ENCODE peak calls at places on chromosomes 13 and 19, in six cellular contexts. V is AG04450; O is astrocyte of the cerebellum; T is left lung; Y is stimulated activated CD4-positive, alpha-beta T cell treated with anti-CD3 and anti-CD28 coated beads, Interleukin-2, amount 100 ng/mL, for 48 hours; I is retinal pigment epithelial cell. U is an unnamed sample.

GRCh38 chr19:11963566-11964355 is 1.1 kb upstream of the ZNF763 start:
- DNase-seq in V (no peak), O (no peak), T (peak; percentile 78), Y (peak; percentile 69), I (no peak), U (peak; percentile 56)

GRCh38 chr19:6586056-6586455 is 4.9 kb downstream of the CD70 start:
- DNase-seq in V (no peak), O (no peak), T (no peak), Y (no peak), I (no peak), U (no peak)

GRCh38 chr13:101211261-101211660 is 205.0 kb downstream of the NALCN start:
- DNase-seq in V (no peak), O (no peak), T (no peak), Y (no peak), I (no peak), U (no peak)

GRCh38 chr13:75693227-75693626 is 57.1 kb downstream of the LMO7 start:
- DNase-seq in V (no peak), O (no peak), T (no peak), Y (no peak), I (no peak), U (no peak)

GRCh38 chr13:91078093-91078679 is 269.3 kb upstream of the MIR17HG start:
- DNase-seq in V (no peak), O (peak; percentile 6), T (no peak), Y (no peak), I (no peak), U (no peak)

GRCh38 chr13:20993661-20994440 is 67.5 kb downstream of the LATS2 start:
- DNase-seq in V (no peak), O (peak; percentile 67), T (no peak), Y (no peak), I (no peak), U (no peak)

GRCh38 chr13:112885782-112886268 is 83.2 kb upstream of the MCF2L start:
- DNase-seq in V (peak; percentile 68), O (peak; percentile 55), T (peak; percentile 78), Y (no peak), I (peak; percentile 74), U (peak; percentile 71)

GRCh38 chr19:45169602-45170001 is 8.4 kb downstream of the TRAPPC6A start:
- DNase-seq in V (no peak), O (no peak), T (no peak), Y (no peak), I (no peak), U (no peak)

GRCh38 chr13:112874751-112875300 is 94.2 kb upstream of the MCF2L start:
- DNase-seq in V (no peak), O (no peak), T (no peak), Y (no peak), I (no peak), U (no peak)

GRCh38 chr13:57631607-57632275 is at the start of gene PCDH17:
- DNase-seq in V (no peak), O (no peak), T (peak; percentile 40), Y (peak; percentile 0), I (no peak), U (no peak)

GRCh38 chr19:17581211-17581874 is 25.9 kb downstream of the COLGALT1 start:
- DNase-seq in V (no peak), O (no peak), T (no peak), Y (no peak), I (no peak), U (no peak)

GRCh38 chr13:49740870-49741269 is 49.6 kb upstream of the EBPL start:
- DNase-seq in V (no peak), O (no peak), T (no peak), Y (no peak), I (no peak), U (peak; percentile 74)

GRCh38 chr19:10761443-10762242 is 43.8 kb downstream of the DNM2 start:
- DNase-seq in V (no peak), O (no peak), T (no peak), Y (no peak), I (no peak), U (no peak)

GRCh38 chr19:6480843-6481415 is 658 bp downstream of the DENND1C start:
- DNase-seq in V (no peak), O (no peak), T (no peak), Y (no peak), I (no peak), U (no peak)

GRCh38 chr19:38665950-38666661 is 18.7 kb downstream of the ACTN4 start:
- DNase-seq in V (no peak), O (no peak), T (peak; percentile 72), Y (no peak), I (peak; percentile 71), U (peak; percentile 68)

GRCh38 chr19:18470153-18470552 is 32.2 kb upstream of the ISYNA1 start:
- DNase-seq in V (no peak), O (no peak), T (no peak), Y (no peak), I (no peak), U (peak; percentile 55)

GRCh38 chr19:50266896-50267295 is 62.3 kb downstream of the KCNC3 start:
- DNase-seq in V (no peak), O (no peak), T (no peak), Y (peak; percentile 52), I (no peak), U (no peak)

GRCh38 chr19:43486412-43486811 is 18.1 kb downstream of the PHLDB3 start:
- DNase-seq in V (no peak), O (no peak), T (no peak), Y (no peak), I (no peak), U (no peak)

GRCh38 chr19:3045885-3046603 is 16.3 kb downstream of the TLE5 start:
- DNase-seq in V (no peak), O (no peak), T (no peak), Y (no peak), I (no peak), U (no peak)

GRCh38 chr19:41882568-41883462 is at the start of gene ARHGEF1:
- DNase-seq in V (no peak), O (no peak), T (peak; percentile 76), Y (no peak), I (no peak), U (no peak)

GRCh38 chr19:51127755-51128154 is 3.0 kb downstream of the SIGLEC9 start:
- DNase-seq in V (no peak), O (no peak), T (peak; percentile 69), Y (no peak), I (no peak), U (no peak)

GRCh38 chr13:44404261-44405139 is 30.9 kb downstream of the SERP2 start:
- DNase-seq in V (no peak), O (no peak), T (no peak), Y (no peak), I (no peak), U (peak; percentile 93)

GRCh38 chr19:51247972-51248371 is 2.9 kb upstream of the SIGLECL1 start:
- DNase-seq in V (no peak), O (no peak), T (no peak), Y (no peak), I (no peak), U (no peak)

GRCh38 chr19:3411636-3412035 is 45.3 kb downstream of the NFIC start:
- DNase-seq in V (no peak), O (no peak), T (no peak), Y (no peak), I (no peak), U (peak; percentile 54)

GRCh38 chr19:21396893-21397572 is at the start of gene ZNF493:
- DNase-seq in V (peak; percentile 78), O (peak; percentile 91), T (peak; percentile 94), Y (peak; percentile 79), I (peak; percentile 89), U (peak; percentile 95)

U was measured in HepG2.